ENCODE peak calls at places on chromosomes 4 and X, in seven cellular contexts. N, Y, L, C, W, M and T are unnamed samples. For H3K4me1, the result is how much of the 10 kb centered on the place peaks cover.

GRCh38 chrX:24292358-24292757 is 21.5 kb downstream of the SUPT20HL2 start:
- DNase-seq in N (no peak), Y (no peak), L (peak), C (no peak), W (no peak), M (no peak), T (peak)

GRCh38 chrX:41906515-41907165 is 16.7 kb downstream of the CASK start:
- DNase-seq in N (no peak), Y (peak), L (no peak), C (no peak), W (no peak), M (no peak), T (no peak)

GRCh38 chr4:7811536-7812190 is 128.0 kb downstream of the AFAP1 start:
- DNase-seq in N (no peak), Y (no peak), L (peak), C (peak), W (no peak), M (peak), T (no peak)

GRCh38 chr4:7398104-7398423 is 36.7 kb downstream of the PSAPL1 start:
- DNase-seq in N (no peak), Y (peak), L (no peak), C (peak), W (no peak), M (peak), T (no peak)

GRCh38 chr4:3405176-3405575 is 36.6 kb upstream of the HGFAC start:
- DNase-seq in N (no peak), Y (no peak), L (no peak), C (no peak), W (no peak), M (no peak), T (no peak)

GRCh38 chr4:6386091-6386490 is 86.3 kb downstream of the PPP2R2C start:
- DNase-seq in N (peak), Y (no peak), L (no peak), C (peak), W (no peak), M (no peak), T (peak)

GRCh38 chr4:185082549-185082948 is 60.5 kb upstream of the SLC25A4 start:
- DNase-seq in N (no peak), Y (peak), L (no peak), C (no peak), W (no peak), M (no peak), T (no peak)

GRCh38 chrX:56813318-56813837 is 84.3 kb downstream of the NBDY start:
- DNase-seq in N (no peak), Y (no peak), L (no peak), C (no peak), W (no peak), M (peak), T (no peak)

GRCh38 chr4:8244931-8245460 is 24.6 kb upstream of the HTRA3 start:
- DNase-seq in N (no peak), Y (no peak), L (no peak), C (no peak), W (no peak), M (no peak), T (no peak)

GRCh38 chr4:94516067-94516466 is 64.3 kb downstream of the PDLIM5 start:
- DNase-seq in N (no peak), Y (peak), L (no peak), C (no peak), W (no peak), M (peak), T (no peak)

GRCh38 chr4:174406416-174406815 is 115.9 kb downstream of the HPGD start:
- DNase-seq in N (no peak), Y (no peak), L (no peak), C (peak), W (no peak), M (no peak), T (peak)

GRCh38 chr4:16264798-16265197 is 38.5 kb upstream of the TAPT1 start:
- DNase-seq in N (no peak), Y (peak), L (no peak), C (no peak), W (peak), M (peak), T (no peak)

GRCh38 chr4:139764192-139764591 is 98.6 kb downstream of the MGST2 start:
- DNase-seq in N (no peak), Y (no peak), L (no peak), C (peak), W (peak), M (no peak), T (no peak)

GRCh38 chrX:48695524-48695875 is 1.0 kb upstream of the SUV39H1 start:
- DNase-seq in N (no peak), Y (peak), L (no peak), C (no peak), W (no peak), M (peak), T (no peak)

GRCh38 chr4:26992657-26993361 is 132.2 kb downstream of the STIM2 start:
- DNase-seq in N (no peak), Y (no peak), L (peak), C (no peak), W (no peak), M (peak), T (peak)

GRCh38 chr4:9925750-9926439 is 95.4 kb downstream of the SLC2A9 start:
- DNase-seq in N (no peak), Y (no peak), L (no peak), C (no peak), W (no peak), M (no peak), T (no peak)

GRCh38 chr4:7890635-7891393 is 48.8 kb downstream of the AFAP1 start:
- DNase-seq in N (no peak), Y (peak), L (no peak), C (no peak), W (no peak), M (peak), T (no peak)

GRCh38 chr4:109207060-109207459 is 95.4 kb downstream of the COL25A1 start:
- DNase-seq in N (no peak), Y (peak), L (no peak), C (no peak), W (no peak), M (peak), T (no peak)

GRCh38 chr4:43547560-43547959 is 655.0 kb downstream of the GRXCR1 start:
- DNase-seq in N (no peak), Y (no peak), L (no peak), C (no peak), W (no peak), M (no peak), T (no peak)

GRCh38 chr4:98150092-98150761 is 7.0 kb upstream of the STPG2 start:
- DNase-seq in N (no peak), Y (peak), L (no peak), C (no peak), W (no peak), M (peak), T (no peak)

GRCh38 chr4:91837608-91838029 is 466.1 kb upstream of the GRID2 start:
- DNase-seq in N (no peak), Y (peak), L (no peak), C (no peak), W (no peak), M (no peak), T (no peak)

GRCh38 chr4:87044511-87045369 is 109.9 kb downstream of the AFF1 start:
- DNase-seq in N (no peak), Y (no peak), L (no peak), C (no peak), W (no peak), M (no peak), T (no peak)

GRCh38 chr4:126269106-126269505 is 954.4 kb downstream of the FAT4 start:
- DNase-seq in N (no peak), Y (no peak), L (no peak), C (peak), W (no peak), M (peak), T (no peak)

GRCh38 chr4:2932561-2932950 is 30.6 kb downstream of the NOP14 start:
- DNase-seq in N (peak), Y (no peak), L (peak), C (no peak), W (no peak), M (no peak), T (no peak)

GRCh38 chr4:42446823-42447222 is 49.5 kb downstream of the SHISA3 start:
- DNase-seq in N (no peak), Y (no peak), L (no peak), C (no peak), W (no peak), M (no peak), T (no peak)

GRCh38 chrX:118964252-118964651 is 10.2 kb upstream of the LONRF3 start:
- DNase-seq in N (no peak), Y (no peak), L (no peak), C (no peak), W (peak), M (no peak), T (no peak)

GRCh38 chr4:1790005-1790404 is 3.1 kb upstream of the FGFR3 start:
- DNase-seq in N (no peak), Y (no peak), L (no peak), C (no peak), W (no peak), M (no peak), T (no peak)

GRCh38 chr4:1789552-1789951 is 3.5 kb upstream of the FGFR3 start:
- DNase-seq in N (no peak), Y (no peak), L (no peak), C (no peak), W (no peak), M (no peak), T (no peak)

GRCh38 chr4:1786544-1787362 is 6.3 kb upstream of the FGFR3 start:
- DNase-seq in N (no peak), Y (no peak), L (no peak), C (no peak), W (no peak), M (no peak), T (no peak)

GRCh38 chr4:1787411-1788077 is 5.5 kb upstream of the FGFR3 start:
- DNase-seq in N (no peak), Y (no peak), L (no peak), C (no peak), W (no peak), M (no peak), T (no peak)

DNA sequence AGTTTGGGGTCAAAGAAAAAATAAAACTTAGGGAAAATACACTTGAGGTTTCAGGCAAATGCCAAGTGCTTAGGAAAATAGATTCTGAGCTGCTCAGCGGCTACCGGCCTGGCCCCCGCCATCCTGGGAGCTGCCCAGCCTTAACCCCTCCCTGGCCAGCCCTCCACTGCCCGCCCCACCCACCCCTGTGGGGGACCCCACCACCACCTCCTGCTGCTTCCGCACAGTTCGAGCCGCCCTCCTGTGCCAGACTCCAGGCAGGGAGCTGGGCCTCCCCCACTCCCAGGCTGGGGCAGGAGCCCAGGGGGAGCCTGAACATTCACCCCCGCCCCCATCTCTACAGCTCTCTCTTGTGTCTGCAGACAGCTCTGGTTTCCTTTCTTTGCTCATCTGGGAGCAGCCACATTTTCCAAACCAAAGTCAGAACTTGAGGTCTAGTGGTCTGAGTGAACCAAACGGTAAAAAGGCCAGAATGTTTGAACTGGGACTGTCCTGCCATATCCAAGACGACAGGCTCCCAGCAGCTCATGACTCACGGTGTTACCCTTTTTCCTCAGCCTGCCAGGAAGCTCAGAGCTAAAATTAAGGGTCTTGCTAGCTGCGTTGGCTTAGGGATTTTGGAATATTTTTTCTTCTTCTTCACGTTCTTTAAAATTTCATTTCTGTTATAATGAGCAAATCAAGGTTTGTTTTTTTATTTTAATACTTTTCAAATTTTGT is 4.7 kb upstream of the FGFR3 start:
- DNase-seq in N (no peak), Y (no peak), L (no peak), C (no peak), W (no peak), M (no peak), T (no peak)
- H3K4me1 ChIP-seq in N (under half), Y (under half), L (under half), C (under half), W (under half), M (under half), T (under half)

GRCh38 chr4:89294583-89295244 is 12.9 kb downstream of the GPRIN3 start:
- DNase-seq in N (no peak), Y (no peak), L (no peak), C (no peak), W (peak), M (no peak), T (no peak)

GRCh38 chr4:89296399-89296798 is 11.2 kb downstream of the GPRIN3 start:
- DNase-seq in N (no peak), Y (no peak), L (no peak), C (no peak), W (peak), M (no peak), T (no peak)

GRCh38 chr4:89295415-89295927 is 12.1 kb downstream of the GPRIN3 start:
- DNase-seq in N (no peak), Y (no peak), L (no peak), C (no peak), W (no peak), M (no peak), T (no peak)

GRCh38 chr4:89290727-89291126 is 16.9 kb downstream of the GPRIN3 start:
- DNase-seq in N (no peak), Y (no peak), L (no peak), C (no peak), W (no peak), M (no peak), T (no peak)

DNA sequence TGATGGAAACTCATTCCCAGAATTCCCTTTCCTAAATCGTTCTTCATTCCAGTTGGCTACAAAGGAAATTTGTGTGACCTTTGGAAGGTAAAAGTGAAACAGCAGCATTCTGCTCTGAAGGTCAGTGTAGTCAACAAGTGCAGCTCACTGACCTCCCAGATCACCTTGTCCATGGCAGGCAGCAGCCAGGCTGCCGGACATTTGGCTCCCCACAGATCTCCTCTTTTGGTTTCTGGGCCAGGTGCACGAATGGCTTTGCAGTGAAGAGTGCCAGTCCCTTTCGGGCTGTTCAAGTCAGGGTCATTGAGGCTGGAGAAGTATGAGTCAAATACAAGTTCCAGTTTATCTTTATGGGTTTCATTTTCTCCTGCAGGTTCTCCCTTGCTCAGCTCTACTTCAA is 14.3 kb downstream of the GPRIN3 start:
- DNase-seq in N (no peak), Y (no peak), L (no peak), C (no peak), W (peak), M (no peak), T (no peak)
- H3K4me1 ChIP-seq in N (under half), Y (under half), L (under half), C (half or more), W (under half), M (under half), T (under half)

GRCh38 chr4:76981649-76982048 is 32.1 kb downstream of the SEPTIN11 start:
- DNase-seq in N (no peak), Y (no peak), L (no peak), C (no peak), W (no peak), M (peak), T (no peak)
- H3K4me1 ChIP-seq in N (under half), Y (under half), L (under half), C (half or more), W (under half), M (under half), T (under half)

GRCh38 chrX:39953879-39954278 is 143.9 kb downstream of the BCOR start:
- DNase-seq in N (peak), Y (peak), L (peak), C (peak), W (peak), M (peak), T (no peak)
- H3K4me1 ChIP-seq in N (under half), Y (under half), L (under half), C (under half), W (under half), M (under half), T (under half)